ENCODE peak calls at places on chromosomes 6 and 20, in four cellular contexts. T is astrocyte of the spinal cord; U is CD4-positive, alpha-beta T cell; Z is esophagus squamous epithelium. A is an unnamed sample.

GRCh38 chr6:143337201-143337949 is 113.1 kb downstream of the ADAT2 start:
- DNase-seq in T (no peak), U (peak), Z (no peak), A (no peak)

GRCh38 chr20:51284871-51285270 is 257.6 kb downstream of the NFATC2 start:
- DNase-seq in T (no peak), U (no peak), Z (no peak), A (no peak)

GRCh38 chr6:22737331-22737730 is 168.0 kb downstream of the HDGFL1 start:
- DNase-seq in T (peak), U (no peak), Z (no peak), A (no peak)

GRCh38 chr6:3136361-3136760 is 17.9 kb downstream of the BPHL start:
- DNase-seq in T (no peak), U (no peak), Z (no peak), A (no peak)

GRCh38 chr20:25030007-25030648 is 27.8 kb downstream of the ACSS1 start:
- DNase-seq in T (no peak), U (no peak), Z (no peak), A (no peak)

GRCh38 chr6:34066284-34066571 is 79.7 kb downstream of the GRM4 start:
- DNase-seq in T (no peak), U (no peak), Z (no peak), A (no peak)

GRCh38 chr20:64056889-64057627 is 5.9 kb upstream of the TCEA2 start:
- DNase-seq in T (no peak), U (no peak), Z (no peak), A (no peak)

GRCh38 chr6:38004908-38005307 is 185.4 kb downstream of the ZFAND3 start:
- DNase-seq in T (no peak), U (no peak), Z (no peak), A (no peak)

GRCh38 chr6:158410784-158411183 is 98.5 kb downstream of the TULP4 start:
- DNase-seq in T (no peak), U (no peak), Z (no peak), A (no peak)

GRCh38 chr6:157898169-157898568 is 75.1 kb downstream of the SNX9 start:
- DNase-seq in T (peak), U (peak), Z (no peak), A (no peak)

GRCh38 chr20:39877792-39878191 is 811.2 kb downstream of the MAFB start:
- DNase-seq in T (no peak), U (no peak), Z (no peak), A (no peak)

A was measured in SIG-M5.